ENCODE peak calls at places on chromosomes 6 and 20, in eight cellular contexts. One of them, this sample, is unnamed.

GRCh38 chr6:90319044-90319443 is 22.4 kb upstream of the BACH2 start:
- DNase-seq in sigmoid colon: no peak
- DNase-seq in suprapubic skin: no peak
- DNase-seq in HCT116: no peak
- DNase-seq in stomach: no peak
- DNase-seq in GM23338: no peak
- DNase-seq in prostate gland: no peak
- DNase-seq in spleen: no peak
- DNase-seq in this sample: no peak

GRCh38 chr6:102742033-102742432 is 1348.5 kb downstream of the GRIK2 start:
- DNase-seq in stomach: no peak
- DNase-seq in HCT116: no peak
- DNase-seq in sigmoid colon: no peak
- DNase-seq in spleen: no peak
- DNase-seq in suprapubic skin: no peak
- DNase-seq in prostate gland: no peak
- DNase-seq in GM23338: peak
- DNase-seq in this sample: no peak

GRCh38 chr20:57659131-57659788 is 39.0 kb upstream of the ZBP1 start:
- DNase-seq in GM23338: no peak
- DNase-seq in sigmoid colon: peak
- DNase-seq in stomach: peak
- DNase-seq in prostate gland: peak
- DNase-seq in spleen: peak
- DNase-seq in HCT116: no peak
- DNase-seq in suprapubic skin: peak
- DNase-seq in this sample: no peak

GRCh38 chr6:40353967-40354452 is 233.2 kb downstream of the LRFN2 start:
- DNase-seq in spleen: no peak
- DNase-seq in suprapubic skin: no peak
- DNase-seq in prostate gland: no peak
- DNase-seq in GM23338: no peak
- DNase-seq in sigmoid colon: no peak
- DNase-seq in HCT116: no peak
- DNase-seq in stomach: no peak
- DNase-seq in this sample: no peak

GRCh38 chr6:47308674-47309325 is 905 bp downstream of the TNFRSF21 start:
- DNase-seq in suprapubic skin: no peak
- DNase-seq in sigmoid colon: peak
- DNase-seq in prostate gland: peak
- DNase-seq in HCT116: no peak
- DNase-seq in spleen: peak
- DNase-seq in GM23338: peak
- DNase-seq in stomach: peak
- DNase-seq in this sample: peak

GRCh38 chr20:38065764-38066375 is 32.3 kb downstream of the RPRD1B start:
- DNase-seq in HCT116: no peak
- DNase-seq in GM23338: no peak
- DNase-seq in spleen: no peak
- DNase-seq in sigmoid colon: no peak
- DNase-seq in stomach: no peak
- DNase-seq in suprapubic skin: no peak
- DNase-seq in prostate gland: peak
- DNase-seq in this sample: no peak

GRCh38 chr6:42979523-42980177 is 669 bp upstream of the PEX6 start:
- DNase-seq in stomach: no peak
- DNase-seq in HCT116: no peak
- DNase-seq in suprapubic skin: no peak
- DNase-seq in sigmoid colon: no peak
- DNase-seq in GM23338: no peak
- DNase-seq in spleen: no peak
- DNase-seq in prostate gland: peak
- DNase-seq in this sample: no peak

GRCh38 chr20:58611236-58612020 is 39.7 kb upstream of the STX16 start:
- DNase-seq in prostate gland: peak
- DNase-seq in suprapubic skin: no peak
- DNase-seq in sigmoid colon: no peak
- DNase-seq in spleen: peak
- DNase-seq in stomach: peak
- DNase-seq in HCT116: no peak
- DNase-seq in GM23338: no peak
- DNase-seq in this sample: no peak

GRCh38 chr6:31900917-31901414 is 920 bp downstream of the ZBTB12 start:
- DNase-seq in HCT116: no peak
- DNase-seq in GM23338: peak
- DNase-seq in suprapubic skin: no peak
- DNase-seq in stomach: no peak
- DNase-seq in spleen: peak
- DNase-seq in prostate gland: no peak
- DNase-seq in sigmoid colon: no peak
- DNase-seq in this sample: no peak

GRCh38 chr20:24823176-24823575 is 125.9 kb upstream of the CST7 start:
- DNase-seq in GM23338: no peak
- DNase-seq in prostate gland: no peak
- DNase-seq in sigmoid colon: peak
- DNase-seq in suprapubic skin: peak
- DNase-seq in stomach: no peak
- DNase-seq in HCT116: no peak
- DNase-seq in spleen: peak
- DNase-seq in this sample: no peak

GRCh38 chr6:130466052-130466743 is 100.4 kb downstream of the TMEM200A start:
- DNase-seq in stomach: no peak
- DNase-seq in GM23338: no peak
- DNase-seq in sigmoid colon: no peak
- DNase-seq in HCT116: no peak
- DNase-seq in spleen: no peak
- DNase-seq in suprapubic skin: no peak
- DNase-seq in prostate gland: no peak
- DNase-seq in this sample: no peak

GRCh38 chr6:38192011-38192410 is 372.5 kb downstream of the ZFAND3 start:
- DNase-seq in spleen: no peak
- DNase-seq in HCT116: no peak
- DNase-seq in sigmoid colon: no peak
- DNase-seq in prostate gland: no peak
- DNase-seq in suprapubic skin: peak
- DNase-seq in stomach: no peak
- DNase-seq in GM23338: no peak
- DNase-seq in this sample: no peak

GRCh38 chr6:127834136-127834535 is 66.7 kb downstream of the THEMIS start:
- DNase-seq in GM23338: no peak
- DNase-seq in prostate gland: no peak
- DNase-seq in spleen: no peak
- DNase-seq in HCT116: no peak
- DNase-seq in stomach: no peak
- DNase-seq in sigmoid colon: no peak
- DNase-seq in suprapubic skin: no peak
- DNase-seq in this sample: no peak

GRCh38 chr20:34318609-34319443 is 15.7 kb upstream of the AHCY start:
- DNase-seq in HCT116: no peak
- DNase-seq in prostate gland: no peak
- DNase-seq in GM23338: peak
- DNase-seq in suprapubic skin: no peak
- DNase-seq in stomach: no peak
- DNase-seq in spleen: no peak
- DNase-seq in sigmoid colon: no peak
- DNase-seq in this sample: no peak
- H3K27ac ChIP-seq in HCT116: no peak
- H3K27ac ChIP-seq in prostate gland: no peak
- H3K27ac ChIP-seq in GM23338: peak
- H3K27ac ChIP-seq in suprapubic skin: no peak
- H3K27ac ChIP-seq in stomach: no peak
- H3K27ac ChIP-seq in spleen: no peak
- H3K27ac ChIP-seq in sigmoid colon: no peak
- H3K27ac ChIP-seq in this sample: no peak

GRCh38 chr6:13384966-13385365 is 56.6 kb upstream of the TBC1D7 start:
- DNase-seq in GM23338: no peak
- DNase-seq in stomach: no peak
- DNase-seq in sigmoid colon: no peak
- DNase-seq in suprapubic skin: peak
- DNase-seq in spleen: no peak
- DNase-seq in HCT116: no peak
- DNase-seq in prostate gland: no peak
- DNase-seq in this sample: no peak

GRCh38 chr6:13380761-13381160 is 52.4 kb upstream of the TBC1D7 start:
- DNase-seq in spleen: no peak
- DNase-seq in prostate gland: no peak
- DNase-seq in suprapubic skin: peak
- DNase-seq in HCT116: no peak
- DNase-seq in stomach: no peak
- DNase-seq in sigmoid colon: no peak
- DNase-seq in GM23338: no peak
- DNase-seq in this sample: no peak

GRCh38 chr6:13378669-13379590 is 50.6 kb upstream of the TBC1D7 start:
- DNase-seq in prostate gland: peak
- DNase-seq in sigmoid colon: no peak
- DNase-seq in spleen: no peak
- DNase-seq in HCT116: no peak
- DNase-seq in suprapubic skin: peak
- DNase-seq in GM23338: peak
- DNase-seq in stomach: peak
- DNase-seq in this sample: no peak

GRCh38 chr6:13384506-13384905 is 56.2 kb upstream of the TBC1D7 start:
- DNase-seq in HCT116: no peak
- DNase-seq in stomach: no peak
- DNase-seq in suprapubic skin: peak
- DNase-seq in prostate gland: no peak
- DNase-seq in sigmoid colon: no peak
- DNase-seq in spleen: no peak
- DNase-seq in GM23338: no peak
- DNase-seq in this sample: no peak

DNA sequence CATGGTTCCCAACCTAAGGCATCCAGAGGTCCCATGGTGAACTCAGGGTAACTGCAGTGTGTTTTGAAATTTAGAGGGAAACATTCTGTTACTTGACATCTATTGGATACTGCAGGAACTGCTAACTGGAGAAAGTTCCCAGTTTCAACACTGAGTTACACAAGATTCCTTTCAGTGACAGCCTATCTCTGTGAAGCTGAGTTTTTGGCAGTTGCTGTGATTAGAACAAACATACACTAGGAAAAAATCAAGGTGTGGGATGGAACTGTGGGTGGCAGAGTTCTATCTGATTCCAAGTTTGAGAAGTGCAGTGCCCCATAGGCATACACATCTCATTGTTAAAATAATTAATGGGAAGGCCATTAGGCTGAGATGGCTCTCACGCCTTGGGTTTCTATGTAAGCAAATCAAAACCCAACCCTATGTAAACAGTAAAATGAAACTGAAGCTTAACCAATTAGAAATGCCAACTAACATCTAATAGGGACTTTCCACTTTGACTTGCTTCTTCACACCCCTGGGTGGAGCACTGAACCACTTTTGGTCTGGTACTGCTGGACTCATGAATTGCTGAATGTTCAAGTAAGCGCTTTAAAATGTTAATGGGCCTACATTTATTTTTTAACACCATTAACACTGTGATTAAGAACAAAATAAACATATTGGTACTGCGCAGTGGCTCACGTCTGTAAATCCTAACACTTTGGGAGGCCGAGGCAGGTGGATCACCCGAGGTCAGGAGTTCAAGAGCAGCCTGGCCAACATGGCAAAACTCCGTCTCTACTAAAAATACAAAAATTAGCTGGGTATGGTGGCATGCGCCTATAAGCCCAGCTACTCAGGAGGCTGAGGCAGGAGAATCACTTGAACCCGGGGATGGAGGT is 55.2 kb upstream of the TBC1D7 start:
- DNase-seq in suprapubic skin: peak
- DNase-seq in spleen: no peak
- DNase-seq in HCT116: no peak
- DNase-seq in prostate gland: peak
- DNase-seq in GM23338: no peak
- DNase-seq in sigmoid colon: no peak
- DNase-seq in stomach: no peak
- DNase-seq in this sample: no peak
- TF ChIP-seq POLR2AphosphoS5 in suprapubic skin: no peak
- TF ChIP-seq POLR2AphosphoS5 in spleen: no peak
- TF ChIP-seq POLR2AphosphoS5 in HCT116: no peak
- TF ChIP-seq POLR2AphosphoS5 in prostate gland: peak
- TF ChIP-seq POLR2AphosphoS5 in GM23338: no peak
- TF ChIP-seq POLR2AphosphoS5 in sigmoid colon: peak
- TF ChIP-seq POLR2AphosphoS5 in stomach: peak
- TF ChIP-seq POLR2AphosphoS5 in this sample: no peak

DNA sequence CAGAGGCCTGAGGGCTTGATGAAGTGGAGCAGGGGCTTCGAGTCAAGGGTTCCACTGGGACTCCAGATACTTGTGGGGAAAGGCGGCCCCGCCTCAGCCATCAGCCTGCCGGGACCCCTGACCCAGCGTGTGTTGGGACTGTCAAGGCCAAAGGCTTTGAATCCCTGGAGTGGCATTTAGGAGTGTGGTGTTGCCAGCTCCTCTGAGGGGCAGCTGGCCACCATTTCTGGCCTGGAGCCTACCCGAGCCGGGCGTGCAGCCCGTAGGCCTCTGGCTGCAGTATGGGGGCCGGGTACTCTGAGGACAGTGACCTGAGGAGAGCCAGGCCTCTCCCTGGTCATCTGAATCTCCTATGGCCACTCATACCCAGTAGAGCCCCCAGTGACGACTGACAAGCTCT is 40.0 kb downstream of the RRBP1 start:
- DNase-seq in sigmoid colon: no peak
- DNase-seq in suprapubic skin: no peak
- DNase-seq in spleen: no peak
- DNase-seq in GM23338: no peak
- DNase-seq in stomach: no peak
- DNase-seq in HCT116: no peak
- DNase-seq in prostate gland: no peak
- DNase-seq in this sample: no peak
- H3K27ac ChIP-seq in sigmoid colon: peak
- H3K27ac ChIP-seq in suprapubic skin: no peak
- H3K27ac ChIP-seq in spleen: no peak
- H3K27ac ChIP-seq in GM23338: no peak
- H3K27ac ChIP-seq in stomach: peak
- H3K27ac ChIP-seq in HCT116: no peak
- H3K27ac ChIP-seq in prostate gland: no peak
- H3K27ac ChIP-seq in this sample: no peak

GRCh38 chr6:144150673-144151009 is 324 bp downstream of the STX11 start:
- DNase-seq in HCT116: peak
- DNase-seq in stomach: no peak
- DNase-seq in GM23338: peak
- DNase-seq in spleen: peak
- DNase-seq in prostate gland: no peak
- DNase-seq in suprapubic skin: no peak
- DNase-seq in sigmoid colon: no peak
- DNase-seq in this sample: no peak

GRCh38 chr6:144148891-144149290 is 1.4 kb upstream of the STX11 start:
- DNase-seq in prostate gland: no peak
- DNase-seq in sigmoid colon: no peak
- DNase-seq in HCT116: no peak
- DNase-seq in spleen: no peak
- DNase-seq in GM23338: no peak
- DNase-seq in stomach: no peak
- DNase-seq in suprapubic skin: no peak
- DNase-seq in this sample: no peak

GRCh38 chr6:144149894-144150672 is at the start of gene STX11:
- DNase-seq in HCT116: no peak
- DNase-seq in stomach: peak
- DNase-seq in prostate gland: peak
- DNase-seq in GM23338: peak
- DNase-seq in sigmoid colon: peak
- DNase-seq in spleen: peak
- DNase-seq in suprapubic skin: peak
- DNase-seq in this sample: peak

GRCh38 chr6:144151010-144151727 is 852 bp downstream of the STX11 start:
- DNase-seq in sigmoid colon: no peak
- DNase-seq in spleen: peak
- DNase-seq in prostate gland: no peak
- DNase-seq in suprapubic skin: no peak
- DNase-seq in GM23338: peak
- DNase-seq in HCT116: no peak
- DNase-seq in stomach: no peak
- DNase-seq in this sample: peak

GRCh38 chr6:144149558-144149893 is 791 bp upstream of the STX11 start:
- DNase-seq in GM23338: no peak
- DNase-seq in HCT116: no peak
- DNase-seq in spleen: no peak
- DNase-seq in suprapubic skin: no peak
- DNase-seq in stomach: no peak
- DNase-seq in sigmoid colon: no peak
- DNase-seq in prostate gland: no peak
- DNase-seq in this sample: no peak
- TF ChIP-seq POLR2AphosphoS5 in GM23338: no peak
- TF ChIP-seq POLR2AphosphoS5 in HCT116: no peak
- TF ChIP-seq POLR2AphosphoS5 in spleen: no peak
- TF ChIP-seq POLR2AphosphoS5 in suprapubic skin: no peak
- TF ChIP-seq POLR2AphosphoS5 in stomach: no peak
- TF ChIP-seq POLR2AphosphoS5 in sigmoid colon: no peak
- TF ChIP-seq POLR2AphosphoS5 in prostate gland: no peak
- TF ChIP-seq POLR2AphosphoS5 in this sample: no peak